ENCODE peak calls at places on chromosomes 13 and 19, in nine cellular contexts. R is GM23338; X is NT2/D1; Y is breast epithelium; V is CD8-positive, alpha-beta T cell; S is mucosa of descending colon; M is naive thymus-derived CD4-positive, alpha-beta T cell; D is right lobe of liver; Q is PC-9. O is an unnamed sample. For H3K4me1, the result is how much of the 10 kb centered on the place peaks cover.

GRCh38 chr13:24272452-24273161 is 36.8 kb upstream of the C1QTNF9 start:
- DNase-seq in V (no peak), X (no peak), M (no peak), D (no peak), Q (no peak), Y (no peak), S (no peak), R (no peak), O (no peak)

GRCh38 chr13:31372454-31372853 is 172.7 kb downstream of the B3GLCT start:
- DNase-seq in D (no peak), Y (no peak), M (no peak), S (no peak), V (no peak), Q (no peak), R (peak), X (no peak), O (no peak)

GRCh38 chr19:40831502-40832430 is 18.5 kb downstream of the CYP2A6 start:
- DNase-seq in X (no peak), Y (no peak), R (no peak), V (no peak), S (peak), D (no peak), M (no peak), Q (peak), O (no peak)

GRCh38 chr13:111216166-111216960 is 101.3 kb downstream of the ARHGEF7 start:
- DNase-seq in Q (no peak), R (peak), S (peak), D (no peak), V (peak), Y (no peak), M (peak), X (no peak), O (peak)

GRCh38 chr19:11300811-11301120 is 4.8 kb downstream of the TSPAN16 start:
- DNase-seq in X (no peak), S (no peak), M (no peak), V (no peak), Q (no peak), D (no peak), R (no peak), Y (no peak), O (no peak)

GRCh38 chr13:76297331-76297730 is 588.9 kb downstream of the KCTD12 start:
- DNase-seq in V (no peak), D (no peak), Y (no peak), Q (no peak), X (no peak), R (no peak), S (no peak), M (no peak), O (no peak)

GRCh38 chr19:46976845-46977320 is 42.8 kb upstream of the NPAS1 start:
- DNase-seq in Q (no peak), X (peak), M (no peak), Y (no peak), R (peak), D (no peak), V (no peak), S (no peak), O (no peak)

GRCh38 chr19:34172661-34173144 is 399 bp downstream of the LSM14A start:
- DNase-seq in Y (no peak), X (no peak), R (no peak), D (peak), S (peak), M (no peak), V (peak), Q (no peak), O (no peak)

GRCh38 chr19:54035215-54036178 is 28.2 kb downstream of the VSTM1 start:
- DNase-seq in V (no peak), Q (peak), Y (no peak), D (no peak), M (no peak), S (no peak), R (peak), X (peak), O (no peak)

DNA sequence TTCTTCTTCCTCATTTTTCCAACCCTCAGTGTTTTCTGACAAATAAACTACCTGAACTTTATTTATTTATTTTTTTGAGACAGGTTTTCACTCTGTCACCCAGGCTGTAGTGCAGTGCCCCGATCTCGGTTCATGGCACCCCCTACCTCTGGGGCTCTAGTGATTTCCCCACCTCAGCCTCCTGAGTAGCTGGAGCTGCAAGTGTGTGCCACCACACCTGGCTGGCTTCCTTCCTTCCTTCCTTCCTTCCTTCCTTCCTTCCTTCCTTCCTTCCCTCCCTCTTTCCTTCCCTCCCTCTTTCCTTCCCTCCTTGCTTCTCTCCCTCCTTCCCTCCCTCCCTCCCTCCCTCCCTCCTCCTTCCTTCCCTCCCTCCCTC is 32.3 kb downstream of the KCTD4 start:
- DNase-seq in Q (no peak), D (no peak), R (no peak), X (no peak), S (no peak), Y (no peak), V (no peak), M (no peak), O (no peak)
- H3K4me1 ChIP-seq in Q (under half), D (under half), R (under half), X (under half), S (under half), Y (under half), V (under half), M (under half), O (under half)

GRCh38 chr19:15246198-15246481 is 13.9 kb upstream of the EPHX3 start:
- DNase-seq in R (no peak), D (no peak), X (no peak), M (no peak), Q (no peak), S (no peak), Y (no peak), V (no peak), O (no peak)
- H3K4me1 ChIP-seq in R (under half), D (under half), X (under half), M (under half), Q (under half), S (under half), Y (under half), V (under half), O (under half)

GRCh38 chr13:64480206-64480605 is 2749.9 kb downstream of the PCDH9 start:
- DNase-seq in X (no peak), S (no peak), M (no peak), R (no peak), V (no peak), Y (no peak), D (no peak), Q (no peak), O (no peak)
- H3K4me1 ChIP-seq in X (under half), S (under half), M (under half), R (under half), V (under half), Y (under half), D (under half), Q (under half), O (under half)

DNA sequence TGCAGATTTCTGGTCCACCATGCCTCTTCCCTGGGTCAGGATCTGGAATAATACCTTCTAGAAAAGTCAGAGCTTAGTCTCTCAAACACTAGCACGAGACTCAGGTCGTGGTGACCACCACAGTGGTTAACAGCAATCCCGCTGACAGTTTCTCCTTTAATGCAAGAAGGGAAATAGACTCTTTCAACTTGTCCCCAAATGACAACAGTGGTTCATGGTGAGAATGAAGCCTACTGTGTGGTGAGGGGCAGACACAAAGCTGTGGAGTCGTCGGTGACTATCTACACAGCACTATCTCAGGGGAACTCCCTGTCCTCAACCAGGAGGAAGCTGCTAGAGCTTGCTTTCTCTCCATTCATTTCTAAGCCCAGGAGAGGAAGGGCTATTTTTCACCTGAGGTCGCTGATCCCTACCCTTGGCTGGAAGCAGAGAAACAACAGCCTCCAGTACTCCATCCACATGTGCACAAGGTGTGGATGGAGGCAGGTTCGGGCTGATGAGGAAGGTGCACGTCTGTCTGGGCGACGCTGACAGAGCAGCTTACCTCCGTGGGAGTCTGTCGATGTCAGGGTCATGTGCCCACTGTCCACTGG is 72.4 kb downstream of the STK24 start:
- DNase-seq in D (no peak), S (no peak), R (no peak), X (no peak), Y (no peak), V (no peak), Q (no peak), M (no peak), O (no peak)
- H3K4me1 ChIP-seq in D (under half), S (half or more), R (under half), X (under half), Y (under half), V (under half), Q (under half), M (under half), O (under half)

O was measured in effector memory CD4-positive, alpha-beta T cell.